ENCODE peak calls at places on chromosomes 16 and 17, in five cellular contexts. F is upper lobe of right lung, Q is GM13977, Z is cardiac muscle cell, Y is pancreas. R is an unnamed sample.

GRCh38 chr17:9389116-9389515 is 186.5 kb downstream of the STX8 start:
- DNase-seq in F (no peak), Q (peak), Z (no peak), Y (no peak), R (peak)

GRCh38 chr16:58197314-58198012 is 443 bp downstream of the CSNK2A2 start:
- DNase-seq in F (no peak), Q (peak), Z (peak), Y (no peak), R (peak)

GRCh38 chr17:50297407-50297865 is 23.2 kb downstream of the TMEM92 start:
- DNase-seq in F (peak), Q (peak), Z (peak), Y (peak), R (peak)

GRCh38 chr17:65785109-65785508 is 223.7 kb upstream of the AXIN2 start:
- DNase-seq in F (no peak), Q (no peak), Z (no peak), Y (no peak), R (no peak)

GRCh38 chr16:83661656-83662055 is 146.1 kb upstream of the HSBP1 start:
- DNase-seq in F (no peak), Q (no peak), Z (no peak), Y (no peak), R (no peak)

GRCh38 chr16:85090873-85091521 is 21.3 kb downstream of the CIBAR2 start:
- DNase-seq in F (no peak), Q (no peak), Z (no peak), Y (peak), R (no peak)

GRCh38 chr16:50718761-50719400 is 23.0 kb upstream of the CYLD start:
- DNase-seq in F (no peak), Q (no peak), Z (no peak), Y (no peak), R (no peak)

GRCh38 chr16:24854607-24855171 is 8.9 kb downstream of the SLC5A11 start:
- DNase-seq in F (no peak), Q (no peak), Z (no peak), Y (no peak), R (no peak)

GRCh38 chr16:55760665-55761035 is 72.2 kb downstream of the CES1 start:
- DNase-seq in F (peak), Q (no peak), Z (no peak), Y (no peak), R (no peak)

GRCh38 chr16:81520151-81520470 is 75.5 kb downstream of the CMIP start:
- DNase-seq in F (no peak), Q (no peak), Z (no peak), Y (no peak), R (no peak)
- TF ChIP-seq CTCF in F (no peak), Q (no peak), Z (no peak), Y (no peak), R (no peak)

GRCh38 chr17:67834634-67835033 is 9.3 kb downstream of the BPTF start:
- DNase-seq in F (no peak), Q (no peak), Z (no peak), Y (no peak), R (no peak)

GRCh38 chr17:67831268-67831667 is 6.0 kb downstream of the BPTF start:
- DNase-seq in F (no peak), Q (no peak), Z (no peak), Y (no peak), R (no peak)

GRCh38 chr17:67836205-67836987 is 11.1 kb downstream of the BPTF start:
- DNase-seq in F (no peak), Q (no peak), Z (no peak), Y (no peak), R (no peak)

GRCh38 chr17:67833134-67833533 is 7.8 kb downstream of the BPTF start:
- DNase-seq in F (no peak), Q (no peak), Z (no peak), Y (no peak), R (no peak)

GRCh38 chr17:67833946-67834631 is 8.8 kb downstream of the BPTF start:
- DNase-seq in F (no peak), Q (no peak), Z (no peak), Y (no peak), R (no peak)
- TF ChIP-seq CTCF in F (no peak), Q (peak), Z (no peak), Y (no peak), R (no peak)

GRCh38 chr16:72847187-72848044 is 200.5 kb downstream of the ZFHX3 start:
- DNase-seq in F (no peak), Q (peak), Z (peak), Y (no peak), R (peak)
- TF ChIP-seq CTCF in F (peak), Q (peak), Z (peak), Y (no peak), R (peak)

DNA sequence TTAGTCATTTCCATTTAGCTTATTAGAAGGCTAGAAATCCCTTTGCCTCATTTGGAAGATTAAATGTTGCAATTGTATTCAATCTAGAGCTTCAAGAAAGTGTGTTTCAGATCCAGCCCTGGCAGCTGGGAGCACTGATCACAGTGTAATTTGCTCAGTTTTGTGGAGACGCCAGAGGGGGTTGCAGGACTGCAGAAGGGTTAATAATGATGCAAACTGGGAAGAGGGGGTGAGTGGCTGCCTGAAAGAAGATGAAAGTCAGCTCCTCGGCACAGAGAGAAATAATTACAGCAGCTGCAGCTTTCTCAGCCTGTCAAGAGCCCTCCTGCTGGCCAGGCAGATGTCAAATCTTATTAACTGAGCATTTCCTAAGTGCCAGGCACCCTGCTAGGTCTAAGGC is 97.8 kb downstream of the ZNF18 start:
- DNase-seq in F (no peak), Q (no peak), Z (no peak), Y (no peak), R (no peak)
- TF ChIP-seq CTCF in F (no peak), Q (no peak), Z (no peak), Y (no peak), R (no peak)

DNA sequence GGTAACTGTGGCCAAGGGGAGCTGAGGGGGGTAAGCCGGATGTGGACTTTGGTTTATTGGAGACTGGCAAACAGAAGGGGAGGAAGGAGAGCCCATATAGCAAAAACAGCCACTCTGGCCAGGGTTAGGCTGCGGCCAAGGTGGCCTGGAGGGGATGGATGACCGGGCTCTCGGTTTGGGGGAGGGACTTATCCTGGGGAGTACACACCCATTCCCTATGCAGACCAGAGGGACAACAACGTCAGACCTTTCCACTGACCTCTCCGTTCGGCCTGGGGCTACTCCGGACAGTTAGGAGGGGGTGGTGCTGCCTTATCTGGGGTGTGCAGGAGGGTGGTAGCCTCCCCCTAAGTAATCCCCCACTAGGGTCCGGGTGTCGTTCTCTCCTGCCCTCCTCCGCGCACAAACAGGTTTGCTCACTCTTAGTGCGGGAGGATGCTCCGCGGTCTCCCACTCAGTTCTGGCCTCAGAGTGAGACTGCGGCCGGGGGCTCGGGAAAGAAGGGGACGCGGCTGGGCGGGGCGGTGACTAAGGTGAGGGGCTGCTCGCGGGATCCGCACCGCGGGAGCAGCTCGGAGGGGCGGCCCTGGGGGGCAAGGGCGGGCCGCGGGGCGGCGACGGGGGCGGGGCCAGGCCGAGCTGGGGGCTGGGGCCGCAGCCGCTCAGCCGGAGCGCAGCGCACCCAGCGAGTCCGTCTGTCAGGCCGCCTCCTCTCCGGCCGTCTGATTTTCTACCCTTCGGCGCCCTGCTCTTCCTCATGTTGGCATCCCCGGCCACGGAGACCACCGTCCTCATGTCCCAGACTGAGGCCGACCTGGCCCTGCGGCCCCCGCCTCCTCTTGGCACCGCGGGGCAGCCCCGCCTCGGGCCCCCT is at the start of gene WNK4:
- DNase-seq in F (no peak), Q (peak), Z (peak), Y (no peak), R (no peak)
- TF ChIP-seq CTCF in F (no peak), Q (no peak), Z (no peak), Y (no peak), R (no peak)

GRCh38 chr17:37413875-37414519 is 7.3 kb downstream of the TADA2A start:
- DNase-seq in F (no peak), Q (no peak), Z (no peak), Y (no peak), R (no peak)
- TF ChIP-seq CTCF in F (peak), Q (no peak), Z (peak), Y (no peak), R (no peak)

GRCh38 chr17:55312852-55313251 is 48.1 kb downstream of the HLF start:
- DNase-seq in F (no peak), Q (no peak), Z (no peak), Y (no peak), R (no peak)
- TF ChIP-seq CTCF in F (no peak), Q (no peak), Z (no peak), Y (no peak), R (no peak)

GRCh38 chr16:66605177-66605999 is 884 bp downstream of the CMTM3 start:
- DNase-seq in F (peak), Q (peak), Z (peak), Y (no peak), R (peak)
- TF ChIP-seq CTCF in F (no peak), Q (no peak), Z (no peak), Y (no peak), R (no peak)

GRCh38 chr17:67016039-67016762 is 28.2 kb upstream of the CACNG1 start:
- DNase-seq in F (no peak), Q (no peak), Z (no peak), Y (no peak), R (no peak)
- TF ChIP-seq CTCF in F (no peak), Q (peak), Z (no peak), Y (no peak), R (no peak)

R was measured in GM10248.